ENCODE peak calls at places on chromosomes 11 and 22, in ten cellular contexts. Y, H, U, W, A, G, V, I, M and N are unnamed samples.

GRCh38 chr11:45300715-45301114 is 14.6 kb upstream of the SYT13 start:
- DNase-seq in Y (no peak), H (no peak), U (no peak), W (no peak), A (no peak), G (no peak), V (no peak), I (no peak), M (no peak), N (no peak)

GRCh38 chr11:21646351-21646750 is 546.5 kb upstream of the ANO5 start:
- DNase-seq in Y (no peak), H (no peak), U (no peak), W (no peak), A (no peak), G (no peak), V (no peak), I (no peak), M (no peak), N (no peak)

GRCh38 chr22:23837911-23838685 is 708 bp downstream of the DERL3 start:
- DNase-seq in Y (no peak), H (no peak), U (no peak), W (no peak), A (no peak), G (no peak), V (no peak), I (peak), M (no peak), N (no peak)

GRCh38 chr11:26753738-26754504 is 32.1 kb upstream of the SLC5A12 start:
- DNase-seq in Y (peak), H (peak), U (peak), W (peak), A (peak), G (peak), V (peak), I (peak), M (peak), N (peak)

GRCh38 chr11:134043821-134044420 is 25.0 kb upstream of the JAM3 start:
- DNase-seq in Y (no peak), H (no peak), U (no peak), W (no peak), A (no peak), G (no peak), V (no peak), I (no peak), M (no peak), N (no peak)

GRCh38 chr11:747176-748006 is at the start of gene TALDO1:
- DNase-seq in Y (peak), H (peak), U (peak), W (peak), A (peak), G (peak), V (peak), I (peak), M (peak), N (peak)

GRCh38 chr22:29313126-29314071 is 2.1 kb downstream of the RASL10A start:
- DNase-seq in Y (no peak), H (no peak), U (peak), W (peak), A (no peak), G (peak), V (no peak), I (peak), M (peak), N (no peak)

GRCh38 chr11:8610532-8611116 is 16.6 kb upstream of the STK33 start:
- DNase-seq in Y (no peak), H (no peak), U (no peak), W (no peak), A (no peak), G (no peak), V (peak), I (no peak), M (peak), N (no peak)

GRCh38 chr11:118343981-118344521 is at the start of gene CD3G:
- DNase-seq in Y (no peak), H (no peak), U (no peak), W (no peak), A (no peak), G (no peak), V (no peak), I (no peak), M (no peak), N (no peak)

GRCh38 chr11:14127679-14128078 is 165.2 kb downstream of the SPON1 start:
- DNase-seq in Y (no peak), H (no peak), U (no peak), W (no peak), A (no peak), G (no peak), V (no peak), I (no peak), M (no peak), N (no peak)
- TF ChIP-seq CTCF in Y (no peak), H (no peak), U (no peak), W (no peak), A (no peak), G (no peak), V (no peak), I (no peak), M (no peak), N (no peak)

GRCh38 chr11:57458060-57458409 is 2.3 kb upstream of the RTN4RL2 start:
- DNase-seq in Y (peak), H (no peak), U (no peak), W (peak), A (no peak), G (no peak), V (no peak), I (no peak), M (no peak), N (no peak)
- H3K4me3 ChIP-seq in Y (peak), H (peak), U (no peak), W (peak), A (peak), G (peak), V (no peak), I (peak), M (no peak), N (no peak)

GRCh38 chr11:10758959-10759358 is 7.9 kb downstream of the CTR9 start:
- DNase-seq in Y (peak), H (peak), U (no peak), W (no peak), A (no peak), G (no peak), V (no peak), I (no peak), M (peak), N (peak)
- TF ChIP-seq CTCF in Y (peak), H (peak), U (no peak), W (peak), A (no peak), G (peak), V (no peak), I (peak), M (no peak), N (peak)

DNA sequence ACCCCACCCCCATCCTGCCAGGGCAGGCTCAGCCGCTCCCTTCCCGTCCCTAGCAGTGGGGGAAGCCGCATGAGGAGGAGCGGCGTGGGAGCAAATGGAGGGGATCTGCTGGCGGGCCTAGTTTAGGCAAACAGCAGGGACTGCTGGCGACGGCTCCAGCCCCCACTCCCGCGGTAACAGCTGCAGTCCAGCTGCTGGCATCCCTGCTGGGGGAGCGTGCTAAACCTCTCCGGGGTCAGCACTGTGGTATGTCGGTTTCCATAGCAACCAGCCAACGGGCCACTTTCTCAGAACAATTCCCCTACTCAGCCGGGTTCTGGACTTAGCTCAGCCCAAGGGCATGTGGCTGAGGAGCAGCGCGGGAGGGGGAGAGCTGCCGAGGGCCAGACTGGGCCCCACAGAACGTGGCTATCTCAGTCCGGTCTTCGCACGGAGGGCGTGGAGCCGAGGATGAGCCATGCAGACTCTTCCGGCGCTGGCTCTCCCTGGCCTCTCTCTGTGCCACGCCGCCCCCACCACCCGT is 98.8 kb downstream of the PKNOX2 start:
- DNase-seq in Y (no peak), H (peak), U (peak), W (no peak), A (peak), G (no peak), V (peak), I (peak), M (peak), N (peak)
- H3K4me3 ChIP-seq in Y (no peak), H (no peak), U (no peak), W (no peak), A (no peak), G (no peak), V (no peak), I (peak), M (no peak), N (no peak)

GRCh38 chr11:132520199-132520598 is 1012.1 kb downstream of the OPCML start:
- DNase-seq in Y (no peak), H (no peak), U (no peak), W (no peak), A (no peak), G (no peak), V (no peak), I (no peak), M (no peak), N (peak)

GRCh38 chr11:132519226-132519860 is 1013.0 kb downstream of the OPCML start:
- DNase-seq in Y (no peak), H (no peak), U (no peak), W (no peak), A (no peak), G (no peak), V (peak), I (no peak), M (no peak), N (peak)

GRCh38 chr11:132523929-132524328 is 1008.4 kb downstream of the OPCML start:
- DNase-seq in Y (no peak), H (no peak), U (no peak), W (no peak), A (no peak), G (no peak), V (no peak), I (no peak), M (no peak), N (no peak)
- TF ChIP-seq CTCF in Y (no peak), H (no peak), U (no peak), W (no peak), A (no peak), G (no peak), V (peak), I (no peak), M (no peak), N (no peak)

DNA sequence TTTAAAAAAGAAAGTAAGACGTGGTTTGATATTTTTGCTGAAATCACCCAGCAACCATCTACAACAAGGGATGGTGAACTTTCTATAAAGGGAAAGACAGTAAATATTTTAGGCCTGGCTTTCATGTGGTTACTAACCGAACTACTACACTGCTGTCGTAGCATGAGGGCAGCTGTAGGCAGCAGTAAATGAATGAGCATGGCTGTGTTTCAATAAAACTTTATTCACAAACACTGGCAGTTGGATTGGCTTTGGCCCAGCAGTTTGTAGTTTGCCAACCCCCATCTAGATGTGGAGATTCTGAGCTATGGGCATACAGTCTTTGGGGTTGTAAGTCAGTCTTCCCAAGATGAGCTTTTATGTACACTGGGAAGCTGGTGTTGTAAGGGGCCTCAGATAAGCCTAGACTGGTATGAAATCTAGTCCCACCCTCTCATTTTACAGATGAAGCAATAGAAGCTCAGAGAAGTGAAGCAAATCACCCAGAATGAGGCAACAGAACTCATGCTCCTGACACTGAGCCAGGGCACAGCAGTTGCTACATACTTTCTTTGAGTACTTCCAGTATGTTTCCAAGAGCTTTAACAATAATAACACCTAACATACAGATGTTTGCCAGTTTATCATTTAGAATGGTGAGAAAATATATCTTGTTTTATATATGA is 204.4 kb downstream of the ADAMTS15 start:
- DNase-seq in Y (no peak), H (peak), U (peak), W (no peak), A (no peak), G (no peak), V (no peak), I (no peak), M (no peak), N (peak)
- H3K4me3 ChIP-seq in Y (no peak), H (no peak), U (no peak), W (no peak), A (no peak), G (no peak), V (no peak), I (no peak), M (no peak), N (no peak)

GRCh38 chr11:43772733-43773132 is 92.2 kb downstream of the HSD17B12 start:
- DNase-seq in Y (no peak), H (no peak), U (no peak), W (no peak), A (no peak), G (no peak), V (no peak), I (no peak), M (no peak), N (no peak)
- TF ChIP-seq CTCF in Y (no peak), H (no peak), U (no peak), W (no peak), A (no peak), G (no peak), V (no peak), I (no peak), M (no peak), N (no peak)

DNA sequence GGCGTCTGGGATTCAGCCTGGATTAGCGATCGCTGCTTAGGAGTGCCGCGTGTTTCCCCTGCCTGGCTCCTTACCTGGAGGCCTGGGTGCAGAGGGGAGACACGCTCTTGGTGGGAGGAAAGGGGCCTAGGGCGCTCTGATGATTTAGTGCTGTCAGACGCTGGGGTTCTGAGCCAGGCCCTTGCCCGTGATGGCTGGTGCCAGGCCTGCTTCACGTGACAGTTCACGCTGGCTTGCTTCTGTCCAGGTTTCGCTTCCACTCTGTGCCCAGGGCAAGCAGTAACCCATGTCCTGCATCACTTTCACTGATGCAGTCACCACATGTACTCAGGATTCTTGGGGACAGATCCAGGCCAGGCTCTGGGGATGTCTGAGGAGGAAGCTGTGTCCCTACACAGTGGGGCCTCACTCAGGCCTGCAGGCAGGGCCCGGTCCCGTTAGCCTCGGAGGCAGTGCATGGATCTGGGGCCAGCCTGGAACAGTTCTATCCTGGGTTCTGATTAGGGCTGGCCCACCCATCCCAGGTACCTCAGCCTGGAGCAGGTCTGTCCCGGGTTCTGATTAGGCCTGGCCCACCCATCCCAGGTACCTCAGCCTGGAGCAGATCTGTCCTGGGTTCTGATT is 1220.9 kb downstream of the BRD1 start:
- DNase-seq in Y (no peak), H (no peak), U (no peak), W (no peak), A (no peak), G (no peak), V (no peak), I (no peak), M (no peak), N (no peak)
- H3K4me3 ChIP-seq in Y (no peak), H (no peak), U (no peak), W (no peak), A (no peak), G (no peak), V (no peak), I (no peak), M (no peak), N (no peak)

GRCh38 chr11:128522063-128522942 is 65.1 kb downstream of the ETS1 start:
- DNase-seq in Y (peak), H (peak), U (peak), W (peak), A (peak), G (peak), V (peak), I (peak), M (peak), N (peak)
- TF ChIP-seq CTCF in Y (no peak), H (no peak), U (no peak), W (no peak), A (no peak), G (no peak), V (no peak), I (no peak), M (no peak), N (no peak)